ENCODE peak calls at places on chromosomes 4 and X, in four cellular contexts. I is A549; C is Peyer's patch; Q is CD8-positive, alpha-beta memory T cell. O is an unnamed sample.

GRCh38 chrX:115462406-115462805 is 98.6 kb upstream of the PLS3 start:
- DNase-seq in C (no peak), Q (no peak), I (no peak), O (no peak)

GRCh38 chr4:48623182-48623780 is 133.2 kb downstream of the ZAR1 start:
- DNase-seq in Q (no peak), C (no peak), I (no peak), O (no peak)

GRCh38 chr4:17556498-17556897 is 20.5 kb upstream of the LAP3 start:
- DNase-seq in Q (no peak), I (no peak), C (no peak), O (no peak)

GRCh38 chrX:40996886-40997530 is 88.2 kb upstream of the USP9X start:
- DNase-seq in Q (no peak), C (no peak), I (peak; percentile 36), O (peak; percentile 80)

GRCh38 chr4:153512952-153513500 is 46.9 kb downstream of the TMEM131L start:
- DNase-seq in I (no peak), Q (no peak), C (no peak), O (no peak)

GRCh38 chrX:45434231-45434630 is 233.6 kb upstream of the DIPK2B start:
- DNase-seq in C (no peak), Q (no peak), I (no peak), O (no peak)

GRCh38 chrX:39900788-39901170 is 197.0 kb downstream of the BCOR start:
- DNase-seq in I (no peak), Q (no peak), C (no peak), O (no peak)

GRCh38 chrX:2692221-2693122 is 1.4 kb downstream of the CD99 start:
- DNase-seq in I (no peak), C (no peak), Q (no peak), O (peak; percentile 50)

GRCh38 chr4:88613417-88613875 is 21.2 kb downstream of the HERC3 start:
- DNase-seq in C (no peak), Q (peak; percentile 7), I (no peak), O (peak; percentile 47)

GRCh38 chr4:113053883-113054282 is 4.4 kb downstream of the ANK2 start:
- DNase-seq in C (no peak), Q (no peak), I (no peak), O (no peak)

GRCh38 chrX:42803320-42803719 is 25.4 kb upstream of the PPP1R2C start:
- DNase-seq in I (no peak), C (no peak), Q (no peak), O (no peak)

GRCh38 chrX:136189222-136189621 is 41.9 kb downstream of the FHL1 start:
- DNase-seq in Q (no peak), I (no peak), C (no peak), O (no peak)

GRCh38 chr4:42296196-42296595 is 101.1 kb upstream of the SHISA3 start:
- DNase-seq in I (no peak), Q (no peak), C (no peak), O (no peak)

GRCh38 chr4:157895205-157895604 is 277.6 kb downstream of the GASK1B start:
- DNase-seq in I (no peak), Q (no peak), C (no peak), O (no peak)

GRCh38 chr4:67721317-67721769 is 20.4 kb upstream of the UBA6 start:
- DNase-seq in C (no peak), Q (no peak), I (no peak), O (no peak)

GRCh38 chr4:13543648-13544555 is at the start of gene NKX3-2:
- DNase-seq in C (no peak), I (no peak), Q (no peak), O (no peak)

GRCh38 chrX:9131066-9131465 is 97.1 kb upstream of the FAM9B start:
- DNase-seq in I (no peak), Q (no peak), C (no peak), O (no peak)

GRCh38 chr4:77308843-77309242 is 151.8 kb downstream of the CCNG2 start:
- DNase-seq in C (no peak), Q (no peak), I (peak; percentile 21), O (peak; percentile 59)

GRCh38 chr4:24063771-24064170 is 173.9 kb upstream of the PPARGC1A start:
- DNase-seq in C (no peak), I (no peak), Q (no peak), O (no peak)

GRCh38 chr4:128653514-128654420 is 155.7 kb upstream of the JADE1 start:
- DNase-seq in C (peak; percentile 69), I (no peak), Q (no peak), O (no peak)

DNA sequence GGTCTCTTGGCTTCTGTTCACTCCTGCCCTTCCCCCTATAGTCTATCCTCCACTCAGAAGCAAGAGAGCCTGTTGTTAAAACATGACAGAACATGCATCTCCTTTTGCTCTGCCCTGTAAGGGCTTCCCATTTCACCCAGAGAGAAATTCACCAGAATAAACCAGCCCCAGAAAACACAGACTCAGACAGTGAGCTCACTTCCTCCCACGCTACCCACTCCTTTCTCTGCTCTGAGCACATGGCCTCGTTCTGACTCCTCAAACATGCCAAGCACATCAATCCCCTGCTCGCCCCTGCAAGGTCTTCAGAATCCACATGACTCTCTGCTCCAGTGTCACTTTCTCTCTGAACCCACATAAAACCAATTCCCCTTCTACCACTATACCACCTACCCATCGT is 50.4 kb downstream of the MID1 start:
- DNase-seq in Q (no peak), I (no peak), C (no peak), O (no peak)
- H3K27ac ChIP-seq in Q (no peak overlapping the region), I (peak overlapping the region; percentile 97), C (no peak overlapping the region), O (no peak overlapping the region)

GRCh38 chrX:37754518-37754917 is 25.3 kb upstream of the CYBB start:
- DNase-seq in C (no peak), Q (no peak), I (no peak), O (no peak)
- H3K4me3 ChIP-seq in C (no peak overlapping the region), Q (peak overlapping the region; percentile 37), I (no peak overlapping the region), O (peak overlapping the region; percentile 17)

GRCh38 chr4:70660106-70660505 is 6.2 kb downstream of the JCHAIN start:
- DNase-seq in Q (no peak), C (no peak), I (no peak), O (no peak)
- H3K4me1 ChIP-seq in Q (no peaks in the 10 kb centered on the region), C (no peaks in the 10 kb centered on the region), I (peaks cover under 1% of the 10 kb centered on the region), O (peaks cover under 1% of the 10 kb centered on the region)

GRCh38 chr4:165294907-165295306 is 32.6 kb upstream of the MSMO1 start:
- DNase-seq in I (no peak), C (no peak), Q (no peak), O (peak; percentile 84)
- H3K27ac ChIP-seq in I (no peak overlapping the region), C (no peak overlapping the region), Q (no peak overlapping the region), O (peak overlapping the region; percentile 90)

GRCh38 chr4:4856071-4857000 is 3.1 kb upstream of the MSX1 start:
- DNase-seq in I (no peak), C (no peak), Q (no peak), O (no peak)
- H3K4me3 ChIP-seq in I (peak overlapping the region; percentile 38), C (peak overlapping the region; percentile 26), Q (no peak overlapping the region), O (no peak overlapping the region)

GRCh38 chr4:6811165-6811564 is 28.6 kb downstream of the KIAA0232 start:
- DNase-seq in I (no peak), C (no peak), Q (no peak), O (no peak)
- H3K4me1 ChIP-seq in I (peaks cover 20% of the 10 kb centered on the region), C (peaks cover 20% of the 10 kb centered on the region), Q (peaks cover 4% of the 10 kb centered on the region), O (peaks cover 48% of the 10 kb centered on the region)

GRCh38 chr4:20412072-20412471 is 160.4 kb downstream of the SLIT2 start:
- DNase-seq in Q (no peak), C (no peak), I (no peak), O (peak; percentile 35)

GRCh38 chr4:20418865-20419451 is 167.3 kb downstream of the SLIT2 start:
- DNase-seq in C (no peak), Q (no peak), I (peak; percentile 6), O (peak; percentile 70)

GRCh38 chr4:20420916-20421315 is 169.2 kb downstream of the SLIT2 start:
- DNase-seq in C (no peak), Q (no peak), I (no peak), O (peak; percentile 27)

GRCh38 chr4:20421586-20421985 is 169.9 kb downstream of the SLIT2 start:
- DNase-seq in C (no peak), Q (no peak), I (no peak), O (peak; percentile 36)

DNA sequence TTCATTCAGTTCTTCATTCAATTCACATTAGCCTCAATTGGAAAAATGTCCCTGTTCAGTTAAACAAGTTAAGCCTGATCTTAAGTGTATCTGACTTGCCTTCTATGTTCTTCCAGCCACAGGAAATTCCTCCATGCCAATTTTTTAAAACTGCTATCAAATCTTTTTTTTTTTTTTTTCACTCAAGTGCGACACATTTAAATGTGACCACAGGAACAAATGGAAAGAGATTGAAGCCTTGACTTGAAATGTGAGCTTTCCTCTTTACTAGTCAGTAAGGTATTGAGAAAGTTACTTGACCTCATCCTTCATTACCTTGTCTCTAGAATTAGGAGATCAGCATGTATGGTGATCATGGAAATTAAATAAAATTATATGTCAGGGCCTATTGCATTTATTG is 165.1 kb downstream of the SLIT2 start:
- DNase-seq in Q (no peak), C (no peak), I (no peak), O (no peak)
- H3K27ac ChIP-seq in Q (no peak overlapping the region), C (no peak overlapping the region), I (no peak overlapping the region), O (no peak overlapping the region)

GRCh38 chrX:68693481-68694410 is 46.3 kb downstream of the STARD8 start:
- DNase-seq in C (peak; percentile 71), I (no peak), Q (no peak), O (no peak)
- H3K4me3 ChIP-seq in C (peak overlapping the region; percentile 53), I (no peak overlapping the region), Q (no peak overlapping the region), O (no peak overlapping the region)

GRCh38 chr4:184382189-184382846 is 92.0 kb downstream of the IRF2 start:
- DNase-seq in C (no peak), Q (no peak), I (no peak), O (no peak)

GRCh38 chr4:184385705-184386141 is 88.6 kb downstream of the IRF2 start:
- DNase-seq in C (peak; percentile 79), I (no peak), Q (no peak), O (peak; percentile 75)

GRCh38 chr4:184384810-184385557 is 89.4 kb downstream of the IRF2 start:
- DNase-seq in Q (no peak), I (no peak), C (no peak), O (peak; percentile 69)

GRCh38 chr4:184384056-184384809 is 90.1 kb downstream of the IRF2 start:
- DNase-seq in C (peak; percentile 80), I (no peak), Q (no peak), O (peak; percentile 80)

GRCh38 chr4:184383497-184384055 is 90.8 kb downstream of the IRF2 start:
- DNase-seq in C (peak; percentile 73), Q (no peak), I (peak; percentile 64), O (no peak)
- H3K4me1 ChIP-seq in C (peaks cover 55% of the 10 kb centered on the region), Q (peaks cover 47% of the 10 kb centered on the region), I (peaks cover 21% of the 10 kb centered on the region), O (peaks cover 63% of the 10 kb centered on the region)

O was measured in Karpas-422.